ENCODE peak calls at places on chromosomes 2 and 18, in four cellular contexts. B is K562, L is HepG2, N is H1. V is an unnamed sample.

GRCh38 chr2:109558076-109558882 is 55.5 kb downstream of the SEPTIN10 start:
- DNase-seq in B (no peak), L (peak), N (no peak), V (peak)

GRCh38 chr18:65753520-65753919 is 2.7 kb downstream of the CDH7 start:
- DNase-seq in B (no peak), L (peak), N (no peak), V (no peak)

GRCh38 chr2:160036736-160037135 is 25.7 kb downstream of the PLA2R1 start:
- DNase-seq in B (no peak), L (no peak), N (no peak), V (no peak)

GRCh38 chr2:219073413-219074129 is 12.8 kb upstream of the IHH start:
- DNase-seq in B (peak), L (peak), N (no peak), V (peak)

GRCh38 chr2:73714091-73714490 is 23.1 kb downstream of the TPRKB start:
- DNase-seq in B (no peak), L (no peak), N (no peak), V (no peak)

GRCh38 chr2:214156971-214157370 is 253.9 kb upstream of the VWC2L start:
- DNase-seq in B (no peak), L (no peak), N (no peak), V (no peak)

GRCh38 chr2:215548714-215549113 is 112.8 kb upstream of the FN1 start:
- DNase-seq in B (no peak), L (no peak), N (no peak), V (no peak)

GRCh38 chr2:205297368-205297767 is 384.9 kb upstream of the NRP2 start:
- DNase-seq in B (no peak), L (no peak), N (no peak), V (no peak)

GRCh38 chr18:48910972-48911545 is 39.7 kb downstream of the SMAD7 start:
- DNase-seq in B (no peak), L (no peak), N (no peak), V (no peak)

GRCh38 chr2:41854227-41854626 is 193.6 kb upstream of the PKDCC start:
- DNase-seq in B (no peak), L (no peak), N (no peak), V (no peak)

GRCh38 chr2:135916232-135916631 is 40.0 kb upstream of the MCM6 start:
- DNase-seq in B (no peak), L (peak), N (no peak), V (peak)

GRCh38 chr2:144671695-144672094 is 151.8 kb upstream of the ZEB2 start:
- DNase-seq in B (no peak), L (no peak), N (no peak), V (no peak)

GRCh38 chr2:238462782-238463396 is 36.2 kb downstream of the ASB1 start:
- DNase-seq in B (peak), L (peak), N (no peak), V (peak)

GRCh38 chr2:74385396-74385795 is 5.3 kb upstream of the DCTN1 start:
- DNase-seq in B (no peak), L (no peak), N (no peak), V (no peak)

GRCh38 chr2:51013060-51013746 is 18.7 kb downstream of the NRXN1 start:
- DNase-seq in B (no peak), L (peak), N (no peak), V (peak)

GRCh38 chr2:135701442-135701841 is 40.2 kb upstream of the UBXN4 start:
- DNase-seq in B (no peak), L (no peak), N (no peak), V (no peak)

GRCh38 chr2:128783896-128784295 is 465.2 kb upstream of the HS6ST1 start:
- DNase-seq in B (no peak), L (no peak), N (no peak), V (no peak)

GRCh38 chr2:32772623-32773221 is 144.9 kb downstream of the TTC27 start:
- DNase-seq in B (peak), L (peak), N (peak), V (peak)

GRCh38 chr2:226756131-226756530 is 43.5 kb downstream of the IRS1 start:
- DNase-seq in B (no peak), L (peak), N (no peak), V (peak)

GRCh38 chr18:55165399-55166125 is 206.3 kb upstream of the CCDC68 start:
- DNase-seq in B (no peak), L (no peak), N (no peak), V (no peak)

GRCh38 chr2:118580651-118581050 is 266.8 kb downstream of the EN1 start:
- DNase-seq in B (no peak), L (no peak), N (no peak), V (no peak)

GRCh38 chr2:115939902-115940301 is 1497.5 kb downstream of the DPP10 start:
- DNase-seq in B (no peak), L (no peak), N (no peak), V (no peak)

GRCh38 chr18:49050462-49050861 is 99.7 kb upstream of the SMAD7 start:
- DNase-seq in B (no peak), L (no peak), N (no peak), V (no peak)

GRCh38 chr18:74541703-74542555 is 7.6 kb downstream of the CNDP1 start:
- DNase-seq in B (no peak), L (peak), N (no peak), V (no peak)

GRCh38 chr2:233413529-233414272 is 59.4 kb downstream of the DGKD start:
- DNase-seq in B (no peak), L (peak), N (no peak), V (peak)

GRCh38 chr18:34444622-34445021 is 219.9 kb upstream of the NOL4 start:
- DNase-seq in B (no peak), L (no peak), N (no peak), V (no peak)

GRCh38 chr18:53799134-53799533 is 425.3 kb downstream of the MBD2 start:
- DNase-seq in B (no peak), L (no peak), N (no peak), V (no peak)

GRCh38 chr2:101330253-101330921 is 21.9 kb upstream of the RNF149 start:
- DNase-seq in B (no peak), L (peak), N (no peak), V (no peak)

GRCh38 chr2:222296911-222297599 is 1.7 kb downstream of the PAX3 start:
- DNase-seq in B (no peak), L (no peak), N (no peak), V (no peak)

GRCh38 chr2:234091883-234092282 is 41.4 kb downstream of the SPP2 start:
- DNase-seq in B (no peak), L (no peak), N (no peak), V (no peak)

GRCh38 chr2:10440736-10441135 is 7.4 kb downstream of the ODC1 start:
- DNase-seq in B (no peak), L (no peak), N (no peak), V (no peak)

GRCh38 chr2:11158916-11159573 is 3.8 kb downstream of the SLC66A3 start:
- DNase-seq in B (no peak), L (no peak), N (no peak), V (no peak)

GRCh38 chr2:110854355-110855081 is 122.1 kb downstream of the ACOXL start:
- DNase-seq in B (peak), L (no peak), N (no peak), V (no peak)

GRCh38 chr2:110851531-110851930 is 119.2 kb downstream of the ACOXL start:
- DNase-seq in B (no peak), L (no peak), N (no peak), V (no peak)

GRCh38 chr2:110852541-110853263 is 120.3 kb downstream of the ACOXL start:
- DNase-seq in B (no peak), L (no peak), N (no peak), V (no peak)

GRCh38 chr2:110852051-110852450 is 119.7 kb downstream of the ACOXL start:
- DNase-seq in B (no peak), L (no peak), N (no peak), V (no peak)

DNA sequence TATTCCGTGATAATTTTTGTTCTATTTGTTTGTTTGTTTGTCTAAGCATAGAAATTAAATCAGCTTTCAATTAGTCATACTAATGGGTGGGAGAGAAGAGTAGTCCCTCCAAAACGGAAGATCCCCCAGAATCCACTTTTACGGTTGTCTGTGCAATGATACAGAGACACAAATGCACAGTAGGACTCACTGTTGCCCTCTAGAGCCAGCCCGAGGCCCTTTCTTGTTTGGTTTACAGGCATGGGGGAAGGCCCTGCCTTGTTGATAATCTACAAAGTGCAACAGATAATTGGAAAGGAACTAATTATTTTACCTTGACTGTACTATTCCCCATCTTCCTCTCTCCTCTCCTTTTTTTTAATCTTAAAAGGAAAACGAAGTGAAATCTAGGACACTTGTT is 121.1 kb downstream of the ACOXL start:
- DNase-seq in B (peak), L (peak), N (no peak), V (peak)
- H3K4me2 ChIP-seq in B (no peak), L (no peak), N (no peak), V (no peak)

DNA sequence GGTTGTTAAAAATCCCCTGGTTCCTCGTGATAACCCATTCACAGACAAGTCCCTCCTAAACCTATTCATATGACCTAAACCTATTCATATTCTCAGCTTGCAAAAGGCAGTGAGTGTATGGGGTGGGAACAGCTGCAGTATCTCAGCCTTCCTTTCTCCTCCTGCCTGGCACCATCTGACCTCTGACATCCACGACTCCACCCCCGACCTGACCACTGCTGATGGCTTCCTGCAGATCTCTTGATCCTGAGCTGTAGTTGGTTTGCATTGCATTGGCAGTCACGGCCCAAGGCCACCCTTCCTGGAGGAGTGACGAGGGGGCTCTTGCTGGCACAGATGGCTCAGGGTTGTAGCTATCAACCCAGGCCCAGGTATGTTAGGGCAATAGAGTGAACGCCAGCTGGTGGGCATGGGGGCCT is 198.6 kb downstream of the GLI2 start:
- DNase-seq in B (no peak), L (peak), N (no peak), V (no peak)
- TF ChIP-seq FOSL1 in B (no peak), L (no peak), N (no peak), V (no peak)

DNA sequence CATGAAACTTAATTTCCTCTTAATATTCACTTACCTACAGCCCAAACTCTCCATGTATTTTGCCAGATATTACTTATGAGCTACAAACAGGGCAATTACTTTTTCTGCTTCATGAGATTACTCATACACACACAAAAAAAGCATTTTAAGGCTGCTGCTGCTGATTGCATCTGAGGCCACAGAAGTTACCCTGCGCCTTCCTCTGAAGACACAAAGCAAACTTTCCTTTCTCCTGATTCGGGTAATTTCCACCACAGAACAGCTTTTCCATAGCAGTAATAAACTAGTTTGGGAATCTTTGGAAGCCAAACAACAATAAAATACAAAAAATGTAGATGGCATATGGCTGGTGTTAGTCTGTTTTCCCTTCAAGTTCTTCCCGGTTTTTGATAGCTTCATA is 6.2 kb downstream of the TTC32 start:
- DNase-seq in B (peak), L (no peak), N (no peak), V (no peak)
- TF ChIP-seq JUND in B (peak), L (no peak), N (no peak), V (no peak)

GRCh38 chr2:96866586-96866985 is 3.3 kb downstream of the SEMA4C start:
- DNase-seq in B (no peak), L (no peak), N (no peak), V (no peak)
- H3K4me2 ChIP-seq in B (peak), L (peak), N (no peak), V (no peak)

GRCh38 chr2:228344531-228344930 is 163.0 kb upstream of the SPHKAP start:
- DNase-seq in B (no peak), L (no peak), N (no peak), V (no peak)

GRCh38 chr2:228334173-228334572 is 152.7 kb upstream of the SPHKAP start:
- DNase-seq in B (no peak), L (no peak), N (no peak), V (no peak)

DNA sequence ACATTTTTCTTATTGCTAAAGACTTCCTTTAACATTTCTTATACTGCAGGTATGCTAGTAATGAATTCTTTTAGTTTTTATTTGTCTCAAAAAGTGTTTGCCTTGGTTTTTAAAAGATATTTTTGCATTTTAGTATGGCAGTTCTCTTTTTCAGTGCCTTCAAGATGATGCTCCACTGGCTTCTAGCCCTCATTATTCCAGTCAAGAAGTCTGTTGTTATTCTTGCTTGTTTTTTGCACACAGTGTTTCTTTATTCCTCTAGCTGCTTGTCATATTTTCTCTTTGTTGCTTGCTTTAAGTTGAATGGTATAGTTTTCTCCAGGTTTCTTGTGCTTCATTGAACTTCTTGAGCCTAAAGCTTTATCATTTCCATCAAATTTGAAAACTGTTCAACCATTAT is 158.0 kb upstream of the SPHKAP start:
- DNase-seq in B (no peak), L (no peak), N (no peak), V (no peak)
- TF ChIP-seq FOSL1 in B (no peak), L (no peak), N (no peak), V (no peak)

GRCh38 chr2:45344071-45344470 is 267.0 kb downstream of the SRBD1 start:
- DNase-seq in B (no peak), L (no peak), N (no peak), V (no peak)

GRCh38 chr2:45343618-45344017 is 267.4 kb downstream of the SRBD1 start:
- DNase-seq in B (no peak), L (no peak), N (no peak), V (no peak)

GRCh38 chr2:45345331-45346305 is 265.4 kb downstream of the SRBD1 start:
- DNase-seq in B (no peak), L (no peak), N (no peak), V (no peak)

GRCh38 chr2:45339253-45339652 is 271.8 kb downstream of the SRBD1 start:
- DNase-seq in B (no peak), L (no peak), N (no peak), V (no peak)

DNA sequence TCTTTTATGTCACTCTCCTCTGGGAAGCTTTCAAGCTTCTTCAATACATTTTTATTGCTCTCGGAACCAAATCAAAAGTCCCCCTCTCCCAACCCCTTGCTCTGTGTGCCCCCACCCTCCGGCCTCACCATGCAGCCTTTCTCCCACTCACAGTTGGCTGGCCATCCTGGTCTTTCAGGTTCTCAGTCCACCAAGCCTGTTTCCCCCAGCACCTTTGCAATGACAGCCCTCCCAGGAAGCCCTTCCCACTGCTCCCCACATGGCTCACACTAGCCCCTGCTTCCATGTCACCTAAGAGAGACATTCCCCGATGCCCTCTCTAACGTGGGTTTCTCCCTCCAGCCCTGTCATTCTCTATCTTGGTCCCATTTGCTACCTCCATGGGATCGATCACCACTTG is 266.6 kb downstream of the SRBD1 start:
- DNase-seq in B (no peak), L (no peak), N (no peak), V (no peak)
- TF ChIP-seq JUND in B (no peak), L (no peak), N (no peak), V (no peak)

DNA sequence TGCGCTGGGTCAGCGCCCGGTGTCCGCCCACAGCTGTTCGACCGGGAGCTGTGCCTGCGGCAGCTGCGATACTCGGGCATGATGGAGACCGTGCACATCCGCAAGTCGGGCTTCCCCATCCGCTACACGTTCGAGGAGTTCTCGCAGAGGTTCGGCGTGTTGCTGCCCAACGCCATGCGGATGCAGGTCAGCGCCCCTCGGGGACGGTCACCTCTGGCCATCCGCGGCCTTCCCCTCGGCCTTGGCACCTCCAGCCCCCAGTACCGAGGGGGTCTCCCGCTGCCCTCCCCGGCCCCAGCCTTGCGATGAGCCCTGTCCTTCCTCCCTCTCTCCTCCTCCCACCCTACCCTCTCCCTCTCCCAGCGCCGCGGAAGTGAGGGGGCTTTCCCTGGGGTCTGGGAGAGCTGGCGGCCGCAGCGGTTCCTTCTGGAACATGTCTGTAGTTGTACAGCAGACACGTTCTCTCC is 53.2 kb upstream of the GPR17 start:
- DNase-seq in B (no peak), L (no peak), N (no peak), V (no peak)
- H3K4me2 ChIP-seq in B (no peak), L (no peak), N (no peak), V (no peak)

GRCh38 chr2:69704446-69704845 is 37.5 kb upstream of the ANXA4 start:
- DNase-seq in B (no peak), L (no peak), N (no peak), V (no peak)
- TF ChIP-seq FOSL1 in B (no peak), L (no peak), N (no peak), V (no peak)

GRCh38 chr2:67399831-67400489 is 2.8 kb downstream of the ETAA1 start:
- DNase-seq in B (no peak), L (no peak), N (no peak), V (no peak)
- TF ChIP-seq JUND in B (no peak), L (no peak), N (no peak), V (no peak)

V was measured in HCT116.